ENCODE peak calls at places on chromosomes 13 and 19, in six cellular contexts. F, X, C, G, O and V are unnamed samples.

GRCh38 chr19:42497492-42498226 is 30.6 kb downstream of the CEACAM1 start:
- DNase-seq in C (no peak), X (no peak), G (no peak), F (no peak), O (no peak), V (no peak)

GRCh38 chr19:54316746-54317107 is 3.8 kb upstream of the LILRA5 start:
- DNase-seq in O (no peak), X (no peak), C (no peak), F (no peak), G (no peak), V (peak)

GRCh38 chr13:49225358-49226042 is 5.4 kb downstream of the MLNR start:
- DNase-seq in F (no peak), O (no peak), C (peak), G (peak), X (no peak), V (peak)

GRCh38 chr13:59674616-59675015 is 489.1 kb downstream of the DIAPH3 start:
- DNase-seq in G (no peak), X (no peak), C (no peak), O (no peak), F (no peak), V (peak)

GRCh38 chr19:17784201-17785008 is 10.5 kb upstream of the B3GNT3 start:
- DNase-seq in O (no peak), C (peak), F (peak), G (peak), X (no peak), V (peak)

GRCh38 chr13:27449081-27449603 is 1.2 kb downstream of the MTIF3 start:
- DNase-seq in G (no peak), F (no peak), C (no peak), O (no peak), X (no peak), V (no peak)

GRCh38 chr13:79423801-79424642 is 18.0 kb upstream of the RBM26 start:
- DNase-seq in F (no peak), O (peak), X (peak), C (peak), G (peak), V (peak)

GRCh38 chr13:79646880-79647279 is 165.9 kb downstream of the NDFIP2 start:
- DNase-seq in O (no peak), C (no peak), G (no peak), X (no peak), F (no peak), V (no peak)

GRCh38 chr13:101627556-101627943 is 175.1 kb downstream of the ITGBL1 start:
- DNase-seq in C (no peak), G (no peak), O (no peak), X (peak), F (no peak), V (peak)

GRCh38 chr13:113411216-113412023 is 41.9 kb downstream of the ADPRHL1 start:
- DNase-seq in X (peak), G (peak), F (peak), C (no peak), O (peak), V (peak)

GRCh38 chr13:67238277-67238859 is 8.2 kb upstream of the PCDH9 start:
- DNase-seq in O (no peak), F (no peak), X (no peak), C (no peak), G (peak), V (peak)

GRCh38 chr13:38636106-38636505 is 50.8 kb upstream of the FREM2 start:
- DNase-seq in O (no peak), X (no peak), F (no peak), C (no peak), G (no peak), V (no peak)

GRCh38 chr19:16153582-16154336 is 10.3 kb downstream of the HSH2D start:
- DNase-seq in G (no peak), X (no peak), O (no peak), C (no peak), F (no peak), V (peak)

GRCh38 chr13:100063333-100063732 is 25.6 kb upstream of the PCCA start:
- DNase-seq in O (no peak), X (no peak), F (no peak), G (peak), C (no peak), V (peak)

GRCh38 chr13:76971215-76971614 is 20.7 kb upstream of the CLN5 start:
- DNase-seq in F (no peak), C (no peak), G (no peak), X (no peak), O (no peak), V (no peak)

GRCh38 chr13:30679483-30680330 is 55.6 kb upstream of the ALOX5AP start:
- DNase-seq in O (no peak), C (no peak), X (no peak), G (peak), F (no peak), V (peak)

GRCh38 chr13:94351292-94352000 is 128.0 kb downstream of the DCT start:
- DNase-seq in O (peak), C (no peak), X (peak), G (peak), F (no peak), V (peak)

GRCh38 chr13:96967248-96967745 is 27.0 kb downstream of the OXGR1 start:
- DNase-seq in G (no peak), X (no peak), O (no peak), C (no peak), F (no peak), V (no peak)

GRCh38 chr19:280541-281007 is 10.6 kb downstream of the PLPP2 start:
- DNase-seq in C (no peak), F (no peak), O (no peak), X (no peak), G (no peak), V (no peak)

GRCh38 chr13:109783815-109784589 is 2.4 kb downstream of the IRS2 start:
- DNase-seq in X (no peak), G (no peak), F (no peak), C (no peak), O (no peak), V (no peak)

GRCh38 chr13:56902276-56902675 is 238.4 kb upstream of the PRR20A start:
- DNase-seq in X (no peak), F (no peak), O (no peak), C (no peak), G (no peak), V (no peak)

GRCh38 chr19:39083983-39084731 is at the start of gene ACP7:
- DNase-seq in X (no peak), G (no peak), F (no peak), O (no peak), C (no peak), V (no peak)

GRCh38 chr13:47166341-47166740 is 269.5 kb upstream of the HTR2A start:
- DNase-seq in O (no peak), G (no peak), X (no peak), F (no peak), C (no peak), V (no peak)

GRCh38 chr19:57803265-57803593 is 11.5 kb downstream of the ZNF552 start:
- DNase-seq in X (no peak), C (no peak), G (no peak), O (no peak), F (no peak), V (no peak)

GRCh38 chr19:47492137-47492533 is 8.1 kb upstream of the KPTN start:
- DNase-seq in G (no peak), X (no peak), F (no peak), O (no peak), C (no peak), V (no peak)

GRCh38 chr19:18428837-18429674 is 8.9 kb downstream of the ISYNA1 start:
- DNase-seq in O (no peak), X (peak), C (peak), F (peak), G (peak), V (peak)

GRCh38 chr13:112934075-112934474 is 34.9 kb upstream of the MCF2L start:
- DNase-seq in X (no peak), G (no peak), O (no peak), C (no peak), F (no peak), V (no peak)

GRCh38 chr13:70520275-70520674 is 412.0 kb upstream of the KLHL1 start:
- DNase-seq in X (no peak), C (no peak), O (no peak), F (no peak), G (no peak), V (no peak)

GRCh38 chr19:17871878-17872250 is at the start of gene SLC5A5:
- DNase-seq in G (no peak), O (no peak), F (no peak), X (no peak), C (no peak), V (no peak)

GRCh38 chr13:31503626-31504025 is 235.7 kb upstream of the RXFP2 start:
- DNase-seq in C (no peak), G (no peak), O (no peak), F (no peak), X (no peak), V (no peak)

GRCh38 chr13:66443926-66444325 is 786.2 kb downstream of the PCDH9 start:
- DNase-seq in G (no peak), C (no peak), X (no peak), O (no peak), F (no peak), V (no peak)

GRCh38 chr13:25709088-25709487 is 337.3 kb downstream of the ATP8A2 start:
- DNase-seq in F (no peak), O (no peak), G (no peak), X (no peak), C (no peak), V (no peak)

GRCh38 chr19:51325161-51325979 is 13.9 kb downstream of the IGLON5 start:
- DNase-seq in O (no peak), C (no peak), F (no peak), G (no peak), X (no peak), V (no peak)

GRCh38 chr13:20873348-20873747 is 29.2 kb downstream of the XPO4 start:
- DNase-seq in O (no peak), C (no peak), X (peak), F (no peak), G (peak), V (peak)

GRCh38 chr19:29945433-29945832 is 3.4 kb downstream of the URI1 start:
- DNase-seq in F (no peak), G (no peak), X (no peak), C (no peak), O (no peak), V (no peak)

GRCh38 chr13:104163866-104164630 is 1097.8 kb upstream of the SLC10A2 start:
- DNase-seq in F (no peak), G (no peak), C (no peak), O (no peak), X (no peak), V (no peak)